ENCODE peak calls at places on chromosomes 3 and 15, in six cellular contexts. W, V, D, F, M and X are unnamed samples.

GRCh38 chr15:39495871-39496459 is 84.9 kb upstream of the THBS1 start:
- DNase-seq in W (no peak), V (no peak), D (no peak), F (no peak), M (no peak), X (no peak)

GRCh38 chr15:67927501-67928156 is 87.8 kb upstream of the RNU6-1 start:
- DNase-seq in W (peak; percentile 68), V (no peak), D (peak; percentile 76), F (peak; percentile 78), M (no peak), X (no peak)

GRCh38 chr3:5219216-5219615 is 31.7 kb downstream of the EDEM1 start:
- DNase-seq in W (no peak), V (no peak), D (no peak), F (no peak), M (no peak), X (no peak)

GRCh38 chr3:39323454-39323853 is 6.1 kb upstream of the CCR8 start:
- DNase-seq in W (no peak), V (no peak), D (no peak), F (no peak), M (no peak), X (no peak)

GRCh38 chr3:350978-351377 is 154.4 kb downstream of the CHL1 start:
- DNase-seq in W (no peak), V (no peak), D (no peak), F (no peak), M (no peak), X (no peak)

GRCh38 chr3:127682576-127682975 is 9.8 kb downstream of the ABTB1 start:
- DNase-seq in W (no peak), V (no peak), D (peak; percentile 6), F (no peak), M (peak; percentile 25), X (peak; percentile 47)

GRCh38 chr3:145739926-145740325 is 421.1 kb downstream of the PLOD2 start:
- DNase-seq in W (peak; percentile 5), V (no peak), D (no peak), F (no peak), M (no peak), X (no peak)

GRCh38 chr3:61809879-61810278 is 248.5 kb downstream of the PTPRG start:
- DNase-seq in W (no peak), V (no peak), D (peak; percentile 31), F (no peak), M (no peak), X (no peak)

GRCh38 chr3:30496496-30496966 is 109.9 kb upstream of the TGFBR2 start:
- DNase-seq in W (peak; percentile 67), V (no peak), D (peak; percentile 66), F (no peak), M (no peak), X (no peak)

GRCh38 chr3:196666001-196666867 is 26.7 kb downstream of the NRROS start:
- DNase-seq in W (peak; percentile 59), V (no peak), D (no peak), F (no peak), M (no peak), X (peak; percentile 47)

GRCh38 chr3:108736821-108737220 is 20.4 kb downstream of the RETNLB start:
- DNase-seq in W (no peak), V (no peak), D (no peak), F (no peak), M (no peak), X (no peak)

GRCh38 chr15:68303560-68304436 is 26.3 kb downstream of the FEM1B start:
- DNase-seq in W (no peak), V (no peak), D (peak; percentile 22), F (no peak), M (peak; percentile 26), X (no peak)

GRCh38 chr3:107235923-107236315 is 141.3 kb upstream of the CCDC54 start:
- DNase-seq in W (peak; percentile 83), V (peak; percentile 28), D (peak; percentile 64), F (peak; percentile 84), M (no peak), X (no peak)

GRCh38 chr3:150922611-150923010 is 17.4 kb upstream of the MINDY4B start:
- DNase-seq in W (no peak), V (no peak), D (no peak), F (no peak), M (no peak), X (no peak)

GRCh38 chr3:23950303-23950702 is 5.2 kb downstream of the NR1D2 start:
- DNase-seq in W (no peak), V (no peak), D (no peak), F (no peak), M (no peak), X (no peak)

GRCh38 chr15:81000144-81000625 is 538 bp upstream of the TLNRD1 start:
- DNase-seq in W (no peak), V (no peak), D (no peak), F (no peak), M (no peak), X (no peak)

GRCh38 chr15:90143176-90143655 is 40.9 kb upstream of the IDH2 start:
- DNase-seq in W (no peak), V (peak; percentile 57), D (no peak), F (peak; percentile 77), M (peak; percentile 53), X (peak; percentile 64)

GRCh38 chr3:64732570-64732969 is 44.8 kb upstream of the ADAMTS9 start:
- DNase-seq in W (no peak), V (no peak), D (no peak), F (no peak), M (no peak), X (no peak)

GRCh38 chr3:188527389-188527788 is 373.4 kb downstream of the LPP start:
- DNase-seq in W (no peak), V (no peak), D (no peak), F (no peak), M (no peak), X (no peak)

GRCh38 chr15:67066041-67067021 is 929 bp downstream of the SMAD3 start:
- DNase-seq in W (no peak), V (peak; percentile 45), D (peak; percentile 39), F (no peak), M (no peak), X (peak; percentile 65)

GRCh38 chr3:102979682-102980378 is 545.0 kb downstream of the ZPLD1 start:
- DNase-seq in W (peak; percentile 92), V (no peak), D (peak; percentile 80), F (peak; percentile 10), M (no peak), X (peak; percentile 84)

GRCh38 chr3:183210341-183210740 is 42.7 kb upstream of the B3GNT5 start:
- DNase-seq in W (no peak), V (no peak), D (no peak), F (no peak), M (no peak), X (no peak)

GRCh38 chr3:179853176-179853575 is 183.6 kb downstream of the PEX5L start:
- DNase-seq in W (peak; percentile 88), V (no peak), D (no peak), F (no peak), M (no peak), X (no peak)

GRCh38 chr15:55859681-55860080 is 116.7 kb upstream of the PRTG start:
- DNase-seq in W (no peak), V (no peak), D (no peak), F (no peak), M (no peak), X (no peak)